ENCODE peak calls at places on chromosomes 3 and 15, in five cellular contexts. P is AG20443, Q is left ventricle myocardium inferior, R is NCI-H524 treated with DMSO at 0.1 percent for 48 hours, J is ELR. A is an unnamed sample.

GRCh38 chr3:64889991-64890390 is 202.2 kb upstream of the ADAMTS9 start:
- DNase-seq in Q (peak; percentile 62), R (no peak), J (no peak), P (no peak), A (no peak)

GRCh38 chr3:52324676-52325075 is 8.6 kb downstream of the DNAH1 start:
- DNase-seq in Q (no peak), J (no peak), P (no peak), R (no peak), A (no peak)

GRCh38 chr3:49781415-49782199 is 4.7 kb downstream of the IP6K1 start:
- DNase-seq in Q (no peak), J (no peak), P (no peak), R (no peak), A (no peak)

GRCh38 chr3:122961146-122961545 is 66.4 kb downstream of the SEMA5B start:
- DNase-seq in Q (no peak), R (no peak), J (no peak), P (no peak), A (no peak)

GRCh38 chr3:156554515-156554841 is 439 bp downstream of the SSR3 start:
- DNase-seq in J (no peak), P (no peak), R (no peak), Q (no peak), A (no peak)

GRCh38 chr3:3693593-3693992 is 105.6 kb upstream of the LRRN1 start:
- DNase-seq in J (no peak), R (no peak), Q (no peak), P (no peak), A (no peak)

GRCh38 chr15:75680007-75680789 is 32.5 kb downstream of the CSPG4 start:
- DNase-seq in J (no peak), R (no peak), Q (no peak), P (no peak), A (no peak)

GRCh38 chr15:89332446-89332845 is 2.2 kb downstream of the POLG start:
- DNase-seq in J (peak; percentile 56), P (peak; percentile 58), R (no peak), Q (no peak), A (no peak)

GRCh38 chr15:65077981-65078352 is 1.4 kb downstream of the KBTBD13 start:
- DNase-seq in Q (peak; percentile 72), P (peak; percentile 84), J (peak; percentile 53), R (no peak), A (peak; percentile 26)

GRCh38 chr3:5013021-5013906 is 34.0 kb downstream of the BHLHE40 start:
- DNase-seq in P (no peak), R (no peak), Q (no peak), J (peak; percentile 76), A (no peak)

GRCh38 chr3:12869025-12869695 is 27.8 kb upstream of the RPL32 start:
- DNase-seq in R (no peak), Q (peak; percentile 61), J (no peak), P (no peak), A (peak; percentile 36)

GRCh38 chr3:182179631-182180030 is 467.9 kb downstream of the SOX2 start:
- DNase-seq in J (no peak), R (no peak), P (no peak), Q (no peak), A (no peak)

GRCh38 chr15:44710236-44711088 is 661 bp downstream of the PATL2 start:
- DNase-seq in Q (peak; percentile 25), J (peak; percentile 60), R (no peak), P (peak; percentile 26), A (no peak)